ENCODE peak calls at places on chromosome 5, in eight cellular contexts. H is Caco-2, B is testis, X is dorsolateral prefrontal cortex, G is brain microvascular endothelial cell, O is heart left ventricle, T is mesothelial cell of epicardium, A is vagina. U is an unnamed sample.
A peak's percentile ranks its signal among the peaks of the same experiment; 100 is the strongest.

GRCh38 chr5:73482383-73483193 is 15.7 kb upstream of the BTF3 start:
- DNase-seq in H (no peak), B (no peak), X (no peak), G (peak; percentile 65), O (no peak), T (no peak), A (no peak), U (no peak)

GRCh38 chr5:61641748-61642565 is 309.9 kb downstream of the ZSWIM6 start:
- DNase-seq in H (no peak), B (no peak), X (no peak), G (no peak), O (no peak), T (no peak), A (no peak), U (no peak)

GRCh38 chr5:149125386-149125891 is 15.9 kb upstream of the ABLIM3 start:
- DNase-seq in H (peak; percentile 60), B (no peak), X (no peak), G (no peak), O (no peak), T (no peak), A (no peak), U (no peak)

GRCh38 chr5:95194856-95195255 is 90.0 kb downstream of the MCTP1 start:
- DNase-seq in H (no peak), B (no peak), X (no peak), G (no peak), O (no peak), T (no peak), A (no peak), U (no peak)

GRCh38 chr5:159902444-159903121 is 13.7 kb upstream of the ADRA1B start:
- DNase-seq in H (no peak), B (no peak), X (no peak), G (peak; percentile 76), O (no peak), T (no peak), A (no peak), U (no peak)

GRCh38 chr5:9188131-9188530 is 357.7 kb downstream of the SEMA5A start:
- DNase-seq in H (no peak), B (no peak), X (no peak), G (peak; percentile 92), O (no peak), T (no peak), A (no peak), U (no peak)

GRCh38 chr5:179624841-179625271 is 1.4 kb upstream of the HNRNPH1 start:
- DNase-seq in H (peak; percentile 51), B (no peak), X (no peak), G (no peak), O (peak; percentile 30), T (no peak), A (no peak), U (no peak)

GRCh38 chr5:142280066-142281011 is 44.5 kb downstream of the SPRY4 start:
- DNase-seq in H (peak; percentile 77), B (no peak), X (no peak), G (peak; percentile 99), O (peak; percentile 88), T (no peak), A (no peak), U (no peak)

GRCh38 chr5:167440846-167441245 is 850.6 kb upstream of the WWC1 start:
- DNase-seq in H (no peak), B (no peak), X (no peak), G (no peak), O (no peak), T (no peak), A (no peak), U (no peak)

GRCh38 chr5:77776606-77777206 is 567 bp upstream of the TBCA start:
- DNase-seq in H (no peak), B (no peak), X (no peak), G (no peak), O (no peak), T (no peak), A (no peak), U (no peak)

GRCh38 chr5:100790170-100790665 is 112.9 kb downstream of the ST8SIA4 start:
- DNase-seq in H (peak; percentile 66), B (no peak), X (no peak), G (no peak), O (no peak), T (no peak), A (no peak), U (no peak)

GRCh38 chr5:80805038-80805437 is 150.3 kb upstream of the DHFR start:
- DNase-seq in H (no peak), B (no peak), X (no peak), G (no peak), O (no peak), T (no peak), A (no peak), U (no peak)

GRCh38 chr5:98796197-98796972 is 22.9 kb downstream of the RGMB start:
- DNase-seq in H (peak; percentile 62), B (peak; percentile 40), X (no peak), G (peak; percentile 69), O (no peak), T (peak; percentile 53), A (no peak), U (no peak)

GRCh38 chr5:39283231-39283818 is 64.0 kb upstream of the FYB1 start:
- DNase-seq in H (peak; percentile 77), B (peak; percentile 55), X (no peak), G (peak; percentile 71), O (no peak), T (peak; percentile 40), A (no peak), U (no peak)

GRCh38 chr5:179255527-179256228 is 89.6 kb downstream of the ADAMTS2 start:
- DNase-seq in H (peak; percentile 13), B (peak; percentile 6), X (peak; percentile 10), G (no peak), O (no peak), T (peak; percentile 33), A (peak; percentile 75), U (no peak)

GRCh38 chr5:96780626-96781025 is 27.1 kb downstream of the ERAP1 start:
- DNase-seq in H (no peak), B (no peak), X (no peak), G (peak; percentile 21), O (no peak), T (no peak), A (no peak), U (no peak)

GRCh38 chr5:44860267-44860666 is 51.5 kb downstream of the MRPS30 start:
- DNase-seq in H (no peak), B (no peak), X (no peak), G (no peak), O (no peak), T (no peak), A (no peak), U (no peak)

GRCh38 chr5:14959443-14960119 is 88.0 kb upstream of the ANKH start:
- DNase-seq in H (no peak), B (peak; percentile 27), X (no peak), G (peak; percentile 1), O (no peak), T (no peak), A (no peak), U (no peak)

GRCh38 chr5:96288166-96288844 is 144.7 kb downstream of the PCSK1 start:
- DNase-seq in H (no peak), B (no peak), X (no peak), G (no peak), O (no peak), T (no peak), A (no peak), U (no peak)

GRCh38 chr5:23208959-23209431 is 298.4 kb upstream of the PRDM9 start:
- DNase-seq in H (peak; percentile 37), B (peak; percentile 52), X (no peak), G (peak; percentile 8), O (no peak), T (no peak), A (no peak), U (no peak)

GRCh38 chr5:173594061-173594460 is 22.4 kb downstream of the BOD1 start:
- DNase-seq in H (no peak), B (no peak), X (no peak), G (peak; percentile 27), O (no peak), T (no peak), A (no peak), U (no peak)

GRCh38 chr5:177526191-177526590 is 9.4 kb upstream of the DDX41 start:
- DNase-seq in H (peak; percentile 9), B (no peak), X (no peak), G (no peak), O (peak; percentile 10), T (no peak), A (no peak), U (no peak)

GRCh38 chr5:85538362-85538761 is 1079.4 kb upstream of the COX7C start:
- DNase-seq in H (no peak), B (no peak), X (no peak), G (no peak), O (no peak), T (no peak), A (no peak), U (no peak)

GRCh38 chr5:139787568-139788293 is 7.9 kb upstream of the PSD2 start:
- DNase-seq in H (peak; percentile 85), B (peak; percentile 93), X (peak; percentile 93), G (peak; percentile 77), O (peak; percentile 86), T (peak; percentile 99), A (no peak), U (peak; percentile 89)
- TF ChIP-seq CTCF in H (peak; percentile 98), B (peak; percentile 98), X (peak; percentile 93), G (peak; percentile 95), O (peak; percentile 86), T (peak; percentile 99), A (peak; percentile 97), U (peak; percentile 98)

DNA sequence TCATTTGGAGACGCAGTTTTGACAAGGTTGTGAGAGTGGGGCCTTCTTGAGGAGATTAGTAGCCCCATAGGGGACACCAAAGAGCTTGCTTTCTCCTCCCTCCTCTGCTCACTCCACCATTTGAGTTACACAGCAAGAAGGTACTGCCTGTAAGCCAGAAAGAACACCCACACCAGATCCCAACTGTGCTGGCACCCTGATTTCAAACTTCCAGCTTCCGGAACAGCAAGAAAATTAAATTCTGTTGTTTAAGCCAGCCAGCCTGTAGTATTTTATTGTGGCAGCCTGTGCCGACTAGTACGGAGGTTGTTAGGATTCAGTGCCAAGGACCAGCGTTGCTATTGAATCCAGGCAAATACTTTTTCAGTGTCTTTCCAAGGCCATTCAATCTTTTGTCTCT is 2119.1 kb downstream of the MAT2B start:
- DNase-seq in H (no peak), B (no peak), X (no peak), G (no peak), O (no peak), T (no peak), A (no peak), U (no peak)
- TF ChIP-seq CTCF in H (no peak), B (no peak), X (no peak), G (no peak), O (no peak), T (no peak), A (no peak), U (no peak)

DNA sequence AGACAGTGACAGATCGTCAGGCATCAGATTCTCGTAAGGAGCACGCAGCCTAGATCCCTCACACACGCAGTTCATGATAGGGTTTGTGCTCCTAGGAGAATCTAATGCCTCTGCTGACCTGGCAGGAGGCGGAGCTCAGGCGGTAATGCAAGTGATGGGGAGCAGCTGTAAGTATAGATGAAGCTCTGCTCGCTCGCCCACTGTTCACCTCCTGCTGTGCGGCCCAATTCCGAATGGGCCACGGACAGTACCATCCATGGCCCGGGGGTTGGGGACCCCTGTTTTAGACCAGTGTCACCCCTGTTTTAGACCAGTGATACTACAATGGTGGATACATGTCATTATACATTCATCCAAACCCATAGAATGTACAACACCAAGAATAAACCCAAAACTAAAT is 4.0 kb upstream of the ARSB start:
- DNase-seq in H (no peak), B (no peak), X (no peak), G (no peak), O (no peak), T (no peak), A (no peak), U (no peak)
- TF ChIP-seq CTCF in H (no peak), B (no peak), X (no peak), G (no peak), O (no peak), T (no peak), A (no peak), U (no peak)

GRCh38 chr5:112921833-112922817 is at the start of gene REEP5:
- DNase-seq in H (peak; percentile 89), B (peak; percentile 82), X (peak; percentile 73), G (peak; percentile 57), O (peak; percentile 86), T (peak; percentile 85), A (peak; percentile 90), U (peak; percentile 84)
- TF ChIP-seq CTCF in H (peak; percentile 81), B (peak; percentile 72), X (peak; percentile 69), G (peak; percentile 64), O (peak; percentile 90), T (peak; percentile 43), A (peak; percentile 36), U (peak; percentile 70)